ENCODE peak calls at places on chromosome 7, in eight cellular contexts. K is esophagus muscularis mucosa, D is testis, U is progenitor cell of endocrine pancreas, T is mucosa of descending colon, V is neural crest cell, J is fibroblast of pulmonary artery, H is body of pancreas. Z is an unnamed sample.

GRCh38 chr7:25804154-25804553 is 347.8 kb upstream of the NFE2L3 start:
- DNase-seq in K (no peak), D (no peak), U (no peak), T (no peak), V (no peak), J (no peak), H (no peak), Z (no peak)

GRCh38 chr7:97770845-97771244 is 39.0 kb downstream of the TAC1 start:
- DNase-seq in K (no peak), D (no peak), U (no peak), T (no peak), V (no peak), J (no peak), H (no peak), Z (no peak)

GRCh38 chr7:14745076-14745475 is 157.5 kb downstream of the DGKB start:
- DNase-seq in K (no peak), D (no peak), U (no peak), T (no peak), V (no peak), J (no peak), H (no peak), Z (no peak)

GRCh38 chr7:106282374-106282773 is 2.4 kb downstream of the NAMPT start:
- DNase-seq in K (no peak), D (no peak), U (no peak), T (no peak), V (no peak), J (peak; percentile 66), H (no peak), Z (no peak)

GRCh38 chr7:93375603-93376002 is 143.4 kb downstream of the VPS50 start:
- DNase-seq in K (no peak), D (no peak), U (no peak), T (no peak), V (no peak), J (no peak), H (no peak), Z (no peak)

GRCh38 chr7:18680576-18680975 is 185.0 kb downstream of the HDAC9 start:
- DNase-seq in K (no peak), D (no peak), U (no peak), T (no peak), V (peak; percentile 8), J (no peak), H (no peak), Z (no peak)

GRCh38 chr7:29154076-29154475 is 7.7 kb upstream of the CPVL start:
- DNase-seq in K (no peak), D (no peak), U (no peak), T (no peak), V (no peak), J (no peak), H (no peak), Z (no peak)

GRCh38 chr7:36165059-36165458 is 12.0 kb downstream of the EEPD1 start:
- DNase-seq in K (no peak), D (no peak), U (no peak), T (no peak), V (no peak), J (peak; percentile 14), H (no peak), Z (no peak)

GRCh38 chr7:5088906-5089305 is 43.2 kb downstream of the RBAK start:
- DNase-seq in K (no peak), D (no peak), U (no peak), T (no peak), V (no peak), J (no peak), H (no peak), Z (no peak)

GRCh38 chr7:139629392-139630082 is 106.1 kb downstream of the CLEC2L start:
- DNase-seq in K (no peak), D (peak; percentile 27), U (no peak), T (no peak), V (no peak), J (no peak), H (no peak), Z (no peak)
- TF ChIP-seq CTCF in K (no peak), D (no peak), U (peak; percentile 9), T (no peak), V (no peak), J (no peak), H (no peak), Z (no peak)

GRCh38 chr7:103857435-103857834 is 132.0 kb downstream of the RELN start:
- DNase-seq in K (no peak), D (no peak), U (no peak), T (no peak), V (no peak), J (no peak), H (no peak), Z (no peak)
- TF ChIP-seq CTCF in K (no peak), D (no peak), U (no peak), T (no peak), V (no peak), J (no peak), H (no peak), Z (no peak)

GRCh38 chr7:70415179-70415972 is 716.6 kb upstream of the GALNT17 start:
- DNase-seq in K (no peak), D (no peak), U (no peak), T (no peak), V (no peak), J (no peak), H (no peak), Z (no peak)

GRCh38 chr7:70414368-70414767 is 717.6 kb upstream of the GALNT17 start:
- DNase-seq in K (no peak), D (no peak), U (no peak), T (no peak), V (no peak), J (no peak), H (no peak), Z (no peak)

GRCh38 chr7:70419816-70420215 is 712.1 kb upstream of the GALNT17 start:
- DNase-seq in K (no peak), D (no peak), U (no peak), T (no peak), V (no peak), J (no peak), H (no peak), Z (no peak)

GRCh38 chr7:70416611-70417010 is 715.3 kb upstream of the GALNT17 start:
- DNase-seq in K (no peak), D (no peak), U (no peak), T (no peak), V (no peak), J (no peak), H (no peak), Z (no peak)

DNA sequence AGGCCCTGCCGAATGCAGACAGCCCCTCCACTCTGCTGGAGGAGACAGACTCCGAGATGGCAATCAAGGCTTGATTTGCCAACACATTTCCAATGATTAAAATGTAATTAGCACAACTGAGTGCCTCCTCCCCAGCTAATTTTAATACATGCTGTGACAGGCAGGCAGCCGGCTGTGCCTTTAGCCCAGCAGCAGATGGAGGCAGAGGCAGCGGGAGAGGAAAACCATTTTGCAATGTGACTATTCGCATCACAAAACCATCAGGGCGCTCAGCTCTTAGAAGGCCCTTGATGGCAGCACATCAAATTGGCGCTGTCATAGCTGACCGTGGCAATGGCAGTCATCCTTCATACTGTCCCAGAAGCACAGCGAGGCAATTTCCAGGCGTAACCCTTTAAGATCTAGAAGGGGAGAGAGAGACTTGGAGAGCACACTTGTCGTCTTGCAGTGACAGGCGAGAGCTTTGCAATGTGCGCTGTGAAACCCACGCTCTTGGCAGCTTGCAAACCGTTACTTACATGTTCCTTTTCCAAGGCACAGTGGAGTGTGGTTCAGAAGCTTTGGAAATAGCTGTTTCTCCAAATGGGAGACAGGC is 714.8 kb upstream of the GALNT17 start:
- DNase-seq in K (no peak), D (no peak), U (no peak), T (no peak), V (no peak), J (no peak), H (no peak), Z (no peak)
- TF ChIP-seq CTCF in K (no peak), D (no peak), U (no peak), T (no peak), V (no peak), J (no peak), H (no peak), Z (no peak)

GRCh38 chr7:46363688-46364087 is 442.6 kb upstream of the IGFBP3 start:
- DNase-seq in K (no peak), D (no peak), U (no peak), T (no peak), V (no peak), J (no peak), H (no peak), Z (no peak)
- TF ChIP-seq CTCF in K (no peak), D (no peak), U (no peak), T (no peak), V (peak; percentile 38), J (no peak), H (no peak), Z (peak; percentile 20)

DNA sequence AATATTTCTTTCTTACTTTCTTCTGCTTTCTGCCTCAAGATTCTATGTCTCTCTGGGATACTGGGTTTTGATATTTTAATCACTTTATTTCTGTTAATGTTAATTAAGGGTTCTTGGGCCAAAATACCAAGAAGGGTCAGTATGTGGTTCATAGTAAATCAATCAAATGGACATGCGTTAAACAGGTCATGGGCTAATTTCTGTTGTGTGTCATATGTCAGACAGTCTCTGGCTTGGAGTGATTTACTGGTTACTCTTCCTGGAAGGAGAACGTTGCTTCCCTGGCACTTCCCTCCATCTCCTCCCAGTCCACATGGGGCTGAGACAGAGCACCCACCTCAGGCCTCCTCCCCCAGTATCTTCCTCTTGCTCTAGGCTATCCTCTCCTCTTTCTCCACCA is 489.1 kb downstream of the SUGCT start:
- DNase-seq in K (no peak), D (no peak), U (no peak), T (no peak), V (no peak), J (no peak), H (no peak), Z (no peak)
- TF ChIP-seq CTCF in K (no peak), D (no peak), U (no peak), T (no peak), V (no peak), J (no peak), H (no peak), Z (no peak)

GRCh38 chr7:30916767-30917166 is 5.1 kb downstream of the AQP1 start:
- DNase-seq in K (no peak), D (no peak), U (no peak), T (no peak), V (no peak), J (no peak), H (no peak), Z (no peak)

GRCh38 chr7:30920021-30920583 is 8.4 kb downstream of the AQP1 start:
- DNase-seq in K (no peak), D (no peak), U (no peak), T (peak; percentile 23), V (no peak), J (no peak), H (peak; percentile 16), Z (peak; percentile 0)

GRCh38 chr7:30917216-30917893 is 5.7 kb downstream of the AQP1 start:
- DNase-seq in K (no peak), D (no peak), U (no peak), T (peak; percentile 7), V (no peak), J (no peak), H (no peak), Z (no peak)

GRCh38 chr7:30920584-30921539 is 9.2 kb downstream of the AQP1 start:
- DNase-seq in K (no peak), D (no peak), U (no peak), T (peak; percentile 23), V (no peak), J (peak; percentile 51), H (peak; percentile 30), Z (peak; percentile 0)

DNA sequence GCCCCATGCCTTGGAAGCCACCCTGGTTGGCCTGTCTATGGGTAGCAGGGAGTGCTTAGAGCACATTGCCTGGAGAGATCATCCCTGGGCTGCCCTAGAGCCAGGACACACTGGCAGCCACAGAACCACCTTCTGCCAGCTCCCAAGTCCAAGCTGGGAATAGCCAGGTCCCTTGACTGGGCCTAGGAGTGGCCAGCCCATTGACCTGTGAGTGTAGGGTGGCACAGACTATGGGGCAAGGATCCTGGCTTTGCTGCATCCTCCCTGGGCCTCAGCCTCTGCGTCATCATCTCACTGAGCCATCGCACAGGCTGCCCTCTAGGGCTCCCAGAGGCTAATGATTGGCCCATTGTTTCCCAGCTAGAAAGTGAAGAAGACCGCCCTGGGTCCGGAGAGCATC is 7.0 kb downstream of the AQP1 start:
- DNase-seq in K (no peak), D (no peak), U (no peak), T (peak; percentile 13), V (no peak), J (no peak), H (peak; percentile 8), Z (no peak)
- TF ChIP-seq CTCF in K (no peak), D (no peak), U (no peak), T (no peak), V (no peak), J (no peak), H (no peak), Z (no peak)

Z was measured in nephron progenitor cell.